ENCODE peak calls at places on chromosomes 5 and 9, in nine cellular contexts. E, O, Y, P, R, U, Z, A and J are unnamed samples.

GRCh38 chr9:36924071-36924470 is 110.0 kb downstream of the PAX5 start:
- DNase-seq in E (peak; percentile 88), O (peak; percentile 44), Y (no peak), P (peak; percentile 72), R (peak; percentile 8), U (no peak), Z (peak; percentile 87), A (no peak), J (no peak)

GRCh38 chr9:127919253-127919815 is 2.5 kb upstream of the ST6GALNAC4 start:
- DNase-seq in E (peak; percentile 94), O (peak; percentile 71), Y (no peak), P (peak; percentile 90), R (no peak), U (peak; percentile 28), Z (peak; percentile 98), A (no peak), J (peak; percentile 95)

GRCh38 chr5:143440448-143441102 is 37.1 kb upstream of the NR3C1 start:
- DNase-seq in E (no peak), O (no peak), Y (no peak), P (no peak), R (no peak), U (peak; percentile 26), Z (no peak), A (peak; percentile 72), J (no peak)

GRCh38 chr9:24413651-24414050 is 132.0 kb downstream of the IZUMO3 start:
- DNase-seq in E (no peak), O (no peak), Y (no peak), P (no peak), R (no peak), U (no peak), Z (no peak), A (no peak), J (no peak)

GRCh38 chr5:93580387-93581100 is 475 bp downstream of the NR2F1-AS1 start:
- DNase-seq in E (no peak), O (peak; percentile 22), Y (no peak), P (peak; percentile 46), R (no peak), U (no peak), Z (no peak), A (peak; percentile 60), J (no peak)

GRCh38 chr9:96040591-96041461 is 165.3 kb downstream of the ERCC6L2 start:
- DNase-seq in E (no peak), O (no peak), Y (no peak), P (no peak), R (no peak), U (no peak), Z (no peak), A (no peak), J (no peak)

GRCh38 chr5:66621146-66621545 is 25.0 kb downstream of the MAST4 start:
- DNase-seq in E (no peak), O (no peak), Y (no peak), P (peak; percentile 27), R (peak; percentile 20), U (no peak), Z (no peak), A (no peak), J (no peak)

GRCh38 chr5:96220610-96221390 is 212.2 kb downstream of the PCSK1 start:
- DNase-seq in E (peak; percentile 53), O (peak; percentile 37), Y (no peak), P (peak; percentile 33), R (no peak), U (no peak), Z (no peak), A (no peak), J (no peak)

GRCh38 chr5:116953251-116953934 is 378.8 kb upstream of the SEMA6A start:
- DNase-seq in E (no peak), O (no peak), Y (no peak), P (no peak), R (peak; percentile 76), U (no peak), Z (no peak), A (peak; percentile 12), J (no peak)

GRCh38 chr9:128841704-128842492 is 12.3 kb upstream of the SPOUT1 start:
- DNase-seq in E (no peak), O (no peak), Y (no peak), P (no peak), R (no peak), U (no peak), Z (no peak), A (no peak), J (no peak)